ENCODE peak calls at places on chromosomes 5 and 9, in five cellular contexts. T, U, C, M and Z are unnamed samples.

GRCh38 chr9:133114451-133114885 is 6.6 kb downstream of the RALGDS start:
- DNase-seq in T (no peak), M (no peak), U (peak; percentile 65), C (peak; percentile 40), Z (no peak)

GRCh38 chr5:110908848-110909247 is 162.7 kb upstream of the TSLP start:
- DNase-seq in U (no peak), C (no peak), T (no peak), M (no peak), Z (no peak)

GRCh38 chr5:39360483-39361071 is 3.7 kb downstream of the C9 start:
- DNase-seq in U (no peak), C (no peak), T (no peak), M (no peak), Z (peak; percentile 96)

GRCh38 chr5:133952729-133953567 is 15.5 kb downstream of the C5orf15 start:
- DNase-seq in U (peak; percentile 82), T (peak; percentile 64), C (no peak), M (peak; percentile 88), Z (peak; percentile 12)

GRCh38 chr5:134086943-134087305 is 27.6 kb upstream of the TCF7 start:
- DNase-seq in M (no peak), T (no peak), U (no peak), C (no peak), Z (no peak)

GRCh38 chr5:84382363-84383295 is 2.1 kb downstream of the EDIL3 start:
- DNase-seq in C (peak; percentile 15), U (peak; percentile 6), T (no peak), M (peak; percentile 81), Z (no peak)

GRCh38 chr5:98096155-98096554 is 677.3 kb upstream of the RGMB start:
- DNase-seq in C (no peak), M (no peak), U (no peak), T (no peak), Z (peak; percentile 79)

GRCh38 chr9:136219276-136219675 is 14.3 kb upstream of the LHX3 start:
- DNase-seq in C (no peak), T (no peak), U (no peak), M (no peak), Z (peak; percentile 80)

GRCh38 chr9:133924453-133924852 is 67.7 kb downstream of the VAV2 start:
- DNase-seq in M (no peak), T (no peak), C (no peak), U (no peak), Z (no peak)

GRCh38 chr9:5425006-5425628 is 12.6 kb downstream of the PLGRKT start:
- DNase-seq in M (no peak), C (no peak), T (no peak), U (no peak), Z (peak; percentile 55)

GRCh38 chr5:54002779-54003178 is 307.6 kb downstream of the ARL15 start:
- DNase-seq in C (no peak), M (no peak), T (no peak), U (no peak), Z (no peak)

GRCh38 chr5:161549106-161549505 is 2.6 kb upstream of the GABRB2 start:
- DNase-seq in C (no peak), T (no peak), U (no peak), M (no peak), Z (no peak)

GRCh38 chr5:76210946-76211345 is 127.8 kb downstream of the SV2C start:
- DNase-seq in M (no peak), U (no peak), T (no peak), C (no peak), Z (no peak)

GRCh38 chr9:95670122-95670521 is 153.4 kb upstream of the PTCH1 start:
- DNase-seq in C (no peak), U (no peak), M (no peak), T (no peak), Z (no peak)

GRCh38 chr5:53481887-53482716 is 1.7 kb downstream of the FST start:
- DNase-seq in T (peak; percentile 13), U (peak; percentile 48), C (peak; percentile 54), M (peak; percentile 82), Z (peak; percentile 65)

GRCh38 chr9:114804504-114804903 is 1.3 kb downstream of the TNFSF15 start:
- DNase-seq in T (no peak), C (no peak), U (no peak), M (no peak), Z (peak; percentile 80)

GRCh38 chr9:16131269-16131668 is 578.4 kb downstream of the CCDC171 start:
- DNase-seq in U (no peak), M (no peak), T (no peak), C (no peak), Z (no peak)

GRCh38 chr9:124008855-124009834 is 2.4 kb upstream of the LHX2 start:
- DNase-seq in U (no peak), C (no peak), T (no peak), M (no peak), Z (no peak)

GRCh38 chr9:112041536-112042243 is 133.4 kb downstream of the SUSD1 start:
- DNase-seq in M (no peak), U (no peak), C (no peak), T (no peak), Z (peak; percentile 99)

GRCh38 chr5:115209279-115209678 is 39.6 kb upstream of the TRIM36 start:
- DNase-seq in U (peak; percentile 9), M (no peak), T (no peak), C (no peak), Z (no peak)

GRCh38 chr9:13928988-13929387 is 385.0 kb downstream of the NFIB start:
- DNase-seq in C (no peak), M (no peak), U (no peak), T (no peak), Z (no peak)

GRCh38 chr5:1789838-1790462 is 9.7 kb downstream of the MRPL36 start:
- DNase-seq in U (peak; percentile 32), T (no peak), M (no peak), C (no peak), Z (peak; percentile 88)

GRCh38 chr5:1387059-1387755 is 42.3 kb upstream of the CLPTM1L start:
- DNase-seq in U (no peak), C (no peak), T (no peak), M (no peak), Z (no peak)

GRCh38 chr5:62206150-62206829 is 99.7 kb upstream of the KIF2A start:
- DNase-seq in C (no peak), U (no peak), T (no peak), M (no peak), Z (peak; percentile 15)

GRCh38 chr9:129111143-129111761 is at the start of gene PTPA:
- DNase-seq in U (peak; percentile 84), C (peak; percentile 91), T (peak; percentile 31), M (peak; percentile 91), Z (peak; percentile 66)

GRCh38 chr5:131952286-131952857 is 6.9 kb upstream of the MEIKIN start:
- DNase-seq in T (no peak), M (no peak), C (no peak), U (no peak), Z (no peak)

GRCh38 chr5:133117930-133118445 is 66.2 kb downstream of the HSPA4 start:
- DNase-seq in U (no peak), T (no peak), M (no peak), C (no peak), Z (no peak)

GRCh38 chr9:106334081-106334480 is 528.9 kb upstream of the ZNF462 start:
- DNase-seq in U (no peak), T (no peak), C (no peak), M (no peak), Z (no peak)

GRCh38 chr9:106339882-106340281 is 523.1 kb upstream of the ZNF462 start:
- DNase-seq in U (no peak), C (no peak), T (no peak), M (no peak), Z (no peak)
- H3K4me3 ChIP-seq in U (no peak overlapping the region), C (no peak overlapping the region), T (no peak overlapping the region), M (no peak overlapping the region), Z (no peak overlapping the region)

GRCh38 chr5:38023799-38024198 is 184.0 kb upstream of the GDNF start:
- DNase-seq in C (no peak), M (no peak), U (no peak), T (no peak), Z (peak; percentile 6)
- TF ChIP-seq CTCF in C (no peak), M (no peak), U (no peak), T (no peak), Z (no peak)

GRCh38 chr5:111932628-111933027 is 175.6 kb upstream of the NREP start:
- DNase-seq in U (peak; percentile 15), T (no peak), C (no peak), M (no peak), Z (peak; percentile 48)
- H3K4me3 ChIP-seq in U (no peak overlapping the region), T (no peak overlapping the region), C (no peak overlapping the region), M (no peak overlapping the region), Z (no peak overlapping the region)

GRCh38 chr5:94893404-94894145 is 275.1 kb downstream of the SLF1 start:
- DNase-seq in C (no peak), U (no peak), T (no peak), M (no peak), Z (peak; percentile 3)
- TF ChIP-seq CTCF in C (no peak), U (no peak), T (no peak), M (no peak), Z (peak; percentile 15)